ENCODE peak calls at places on chromosomes 11 and 22, in eight cellular contexts. One of them, this sample, is unnamed.
A peak's percentile ranks its signal among the peaks of the same experiment; 100 is the strongest.

GRCh38 chr11:75583710-75584658 is 21.9 kb downstream of the SERPINH1 start:
- DNase-seq in PC-9: no peak
- DNase-seq in HCT116: no peak
- DNase-seq in HAP-1: peak; percentile 51
- DNase-seq in GM23248: peak; percentile 74
- DNase-seq in lower lobe of right lung: peak; percentile 77
- DNase-seq in Karpas-422: no peak
- DNase-seq in upper lobe of right lung: peak; percentile 85
- DNase-seq in this sample: peak; percentile 86

GRCh38 chr22:43101306-43101705 is 9.2 kb upstream of the BIK start:
- DNase-seq in PC-9: no peak
- DNase-seq in HCT116: no peak
- DNase-seq in HAP-1: no peak
- DNase-seq in GM23248: no peak
- DNase-seq in lower lobe of right lung: no peak
- DNase-seq in Karpas-422: no peak
- DNase-seq in upper lobe of right lung: no peak
- DNase-seq in this sample: no peak

GRCh38 chr22:47862394-47862793 is 1099.9 kb downstream of the TBC1D22A start:
- DNase-seq in PC-9: no peak
- DNase-seq in HCT116: no peak
- DNase-seq in HAP-1: no peak
- DNase-seq in GM23248: no peak
- DNase-seq in lower lobe of right lung: no peak
- DNase-seq in Karpas-422: no peak
- DNase-seq in upper lobe of right lung: no peak
- DNase-seq in this sample: no peak

GRCh38 chr22:34833982-34834510 is 231.9 kb upstream of the ISX start:
- DNase-seq in PC-9: no peak
- DNase-seq in HCT116: no peak
- DNase-seq in HAP-1: no peak
- DNase-seq in GM23248: no peak
- DNase-seq in lower lobe of right lung: no peak
- DNase-seq in Karpas-422: no peak
- DNase-seq in upper lobe of right lung: no peak
- DNase-seq in this sample: no peak

GRCh38 chr11:96079691-96080090 is 155.8 kb upstream of the MTMR2 start:
- DNase-seq in PC-9: no peak
- DNase-seq in HCT116: no peak
- DNase-seq in HAP-1: no peak
- DNase-seq in GM23248: no peak
- DNase-seq in lower lobe of right lung: no peak
- DNase-seq in Karpas-422: no peak
- DNase-seq in upper lobe of right lung: no peak
- DNase-seq in this sample: no peak

GRCh38 chr11:129691154-129691553 is 124.5 kb upstream of the TMEM45B start:
- DNase-seq in PC-9: no peak
- DNase-seq in HCT116: no peak
- DNase-seq in HAP-1: no peak
- DNase-seq in GM23248: no peak
- DNase-seq in lower lobe of right lung: no peak
- DNase-seq in Karpas-422: no peak
- DNase-seq in upper lobe of right lung: peak; percentile 28
- DNase-seq in this sample: no peak

GRCh38 chr11:98561216-98561615 is 459.5 kb upstream of the CNTN5 start:
- DNase-seq in PC-9: no peak
- DNase-seq in HCT116: no peak
- DNase-seq in HAP-1: no peak
- DNase-seq in GM23248: no peak
- DNase-seq in lower lobe of right lung: no peak
- DNase-seq in Karpas-422: no peak
- DNase-seq in upper lobe of right lung: no peak
- DNase-seq in this sample: no peak

GRCh38 chr11:128790200-128790599 is 76.9 kb downstream of the KCNJ1 start:
- DNase-seq in PC-9: no peak
- DNase-seq in HCT116: no peak
- DNase-seq in HAP-1: peak; percentile 45
- DNase-seq in GM23248: peak; percentile 48
- DNase-seq in lower lobe of right lung: no peak
- DNase-seq in Karpas-422: no peak
- DNase-seq in upper lobe of right lung: no peak
- DNase-seq in this sample: no peak

GRCh38 chr11:104772806-104773241 is 125.4 kb downstream of the CASP12 start:
- DNase-seq in PC-9: peak; percentile 82
- DNase-seq in HCT116: peak; percentile 6
- DNase-seq in HAP-1: no peak
- DNase-seq in GM23248: peak; percentile 94
- DNase-seq in lower lobe of right lung: no peak
- DNase-seq in Karpas-422: no peak
- DNase-seq in upper lobe of right lung: no peak
- DNase-seq in this sample: no peak

GRCh38 chr11:113531575-113532451 is 56.6 kb upstream of the DRD2 start:
- DNase-seq in PC-9: no peak
- DNase-seq in HCT116: no peak
- DNase-seq in HAP-1: no peak
- DNase-seq in GM23248: peak; percentile 45
- DNase-seq in lower lobe of right lung: no peak
- DNase-seq in Karpas-422: no peak
- DNase-seq in upper lobe of right lung: no peak
- DNase-seq in this sample: no peak

GRCh38 chr22:23838686-23839468 is at the start of gene DERL3:
- DNase-seq in PC-9: peak; percentile 9
- DNase-seq in HCT116: no peak
- DNase-seq in HAP-1: peak; percentile 99
- DNase-seq in GM23248: peak; percentile 94
- DNase-seq in lower lobe of right lung: peak; percentile 100
- DNase-seq in Karpas-422: peak; percentile 100
- DNase-seq in upper lobe of right lung: peak; percentile 99
- DNase-seq in this sample: peak; percentile 100

GRCh38 chr22:50185384-50186087 is at the start of gene TRABD:
- DNase-seq in PC-9: peak; percentile 71
- DNase-seq in HCT116: peak; percentile 70
- DNase-seq in HAP-1: peak; percentile 84
- DNase-seq in GM23248: peak; percentile 96
- DNase-seq in lower lobe of right lung: peak; percentile 92
- DNase-seq in Karpas-422: peak; percentile 97
- DNase-seq in upper lobe of right lung: peak; percentile 95
- DNase-seq in this sample: peak; percentile 95

GRCh38 chr11:36048496-36049247 is 104.8 kb downstream of the LDLRAD3 start:
- DNase-seq in PC-9: no peak
- DNase-seq in HCT116: no peak
- DNase-seq in HAP-1: no peak
- DNase-seq in GM23248: no peak
- DNase-seq in lower lobe of right lung: no peak
- DNase-seq in Karpas-422: no peak
- DNase-seq in upper lobe of right lung: no peak
- DNase-seq in this sample: no peak

GRCh38 chr22:31253949-31254348 is 38.3 kb downstream of the PIK3IP1 start:
- DNase-seq in PC-9: peak; percentile 81
- DNase-seq in HCT116: no peak
- DNase-seq in HAP-1: no peak
- DNase-seq in GM23248: no peak
- DNase-seq in lower lobe of right lung: peak; percentile 81
- DNase-seq in Karpas-422: no peak
- DNase-seq in upper lobe of right lung: peak; percentile 74
- DNase-seq in this sample: no peak

GRCh38 chr11:126423743-126424142 is 68.3 kb downstream of the ST3GAL4 start:
- DNase-seq in PC-9: no peak
- DNase-seq in HCT116: no peak
- DNase-seq in HAP-1: no peak
- DNase-seq in GM23248: no peak
- DNase-seq in lower lobe of right lung: peak; percentile 28
- DNase-seq in Karpas-422: no peak
- DNase-seq in upper lobe of right lung: no peak
- DNase-seq in this sample: no peak
- H3K4me1 ChIP-seq in PC-9: peaks cover 5% of the 10 kb centered on the region
- H3K4me1 ChIP-seq in HCT116: no peaks in the 10 kb centered on the region
- H3K4me1 ChIP-seq in HAP-1: no peaks in the 10 kb centered on the region
- H3K4me1 ChIP-seq in GM23248: no peaks in the 10 kb centered on the region
- H3K4me1 ChIP-seq in lower lobe of right lung: peaks cover 33% of the 10 kb centered on the region
- H3K4me1 ChIP-seq in Karpas-422: peaks cover 28% of the 10 kb centered on the region
- H3K4me1 ChIP-seq in upper lobe of right lung: peaks cover 17% of the 10 kb centered on the region
- H3K4me1 ChIP-seq in this sample: no peaks in the 10 kb centered on the region

GRCh38 chr11:118631510-118631909 is 24.1 kb downstream of the PHLDB1 start:
- DNase-seq in PC-9: no peak
- DNase-seq in HCT116: no peak
- DNase-seq in HAP-1: no peak
- DNase-seq in GM23248: no peak
- DNase-seq in lower lobe of right lung: no peak
- DNase-seq in Karpas-422: no peak
- DNase-seq in upper lobe of right lung: no peak
- DNase-seq in this sample: no peak
- H3K36me3 ChIP-seq in PC-9: peaks cover 20% of the 10 kb centered on the region
- H3K36me3 ChIP-seq in HCT116: peaks cover 5% of the 10 kb centered on the region
- H3K36me3 ChIP-seq in HAP-1: peaks cover 5% of the 10 kb centered on the region
- H3K36me3 ChIP-seq in GM23248: peaks cover 46% of the 10 kb centered on the region
- H3K36me3 ChIP-seq in lower lobe of right lung: peaks cover 60% of the 10 kb centered on the region
- H3K36me3 ChIP-seq in Karpas-422: no peaks in the 10 kb centered on the region
- H3K36me3 ChIP-seq in upper lobe of right lung: peaks cover 61% of the 10 kb centered on the region
- H3K36me3 ChIP-seq in this sample: peaks cover 2% of the 10 kb centered on the region

DNA sequence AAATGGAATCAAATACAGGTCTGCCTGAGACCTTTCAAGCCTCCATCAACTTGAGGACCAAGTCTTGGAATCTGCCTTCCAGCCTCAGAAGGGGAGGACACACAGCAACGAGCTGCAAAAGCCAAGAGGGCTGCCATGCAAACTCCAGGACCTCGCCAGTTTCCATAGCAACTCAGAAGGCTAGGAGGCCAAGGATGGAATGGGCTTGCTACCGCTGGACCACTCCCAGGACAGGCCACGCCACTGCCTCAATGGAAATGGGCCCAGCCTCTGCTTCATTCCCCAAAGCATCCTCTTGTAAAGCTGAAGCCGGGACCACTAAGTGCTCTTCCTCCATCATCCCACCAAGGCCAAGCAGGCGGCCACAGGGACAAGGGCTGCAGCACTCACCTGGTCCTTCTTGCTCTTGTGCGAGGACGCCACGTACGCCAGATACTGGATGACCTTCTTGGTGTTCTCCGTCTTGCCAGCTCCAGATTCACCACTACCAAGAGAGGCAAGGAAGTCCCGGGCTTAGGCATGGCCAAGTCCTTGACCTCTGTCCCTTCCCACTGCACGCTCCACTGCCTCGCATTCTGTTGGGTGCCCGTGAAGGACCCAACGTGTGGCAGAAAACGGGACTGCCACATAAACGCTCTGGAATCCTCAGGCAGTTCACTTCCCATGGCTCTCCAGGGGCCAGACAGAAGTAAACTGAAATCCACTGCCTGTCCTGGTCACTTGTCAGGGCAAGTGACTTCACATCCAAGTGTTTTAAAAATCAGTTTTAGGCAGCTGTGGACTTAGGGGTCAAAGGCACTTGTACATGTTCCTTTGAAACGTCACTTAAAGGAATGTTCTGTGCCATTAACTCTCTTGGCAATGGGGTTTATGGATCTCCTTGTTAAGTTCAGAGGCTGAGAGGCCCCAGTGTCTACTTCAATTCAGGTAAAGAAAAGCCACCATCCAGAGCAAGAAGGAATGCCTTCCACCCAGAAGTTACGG is 61.3 kb downstream of the MYH9 start:
- DNase-seq in PC-9: no peak
- DNase-seq in HCT116: no peak
- DNase-seq in HAP-1: no peak
- DNase-seq in GM23248: no peak
- DNase-seq in lower lobe of right lung: no peak
- DNase-seq in Karpas-422: no peak
- DNase-seq in upper lobe of right lung: no peak
- DNase-seq in this sample: no peak
- H3K4me1 ChIP-seq in PC-9: peaks cover 34% of the 10 kb centered on the region
- H3K4me1 ChIP-seq in HCT116: peaks cover 41% of the 10 kb centered on the region
- H3K4me1 ChIP-seq in HAP-1: peaks cover 5% of the 10 kb centered on the region
- H3K4me1 ChIP-seq in GM23248: peaks cover 63% of the 10 kb centered on the region
- H3K4me1 ChIP-seq in lower lobe of right lung: peaks cover 97% of the 10 kb centered on the region
- H3K4me1 ChIP-seq in Karpas-422: peaks cover 31% of the 10 kb centered on the region
- H3K4me1 ChIP-seq in upper lobe of right lung: peaks cover 80% of the 10 kb centered on the region
- H3K4me1 ChIP-seq in this sample: peaks cover 3% of the 10 kb centered on the region

DNA sequence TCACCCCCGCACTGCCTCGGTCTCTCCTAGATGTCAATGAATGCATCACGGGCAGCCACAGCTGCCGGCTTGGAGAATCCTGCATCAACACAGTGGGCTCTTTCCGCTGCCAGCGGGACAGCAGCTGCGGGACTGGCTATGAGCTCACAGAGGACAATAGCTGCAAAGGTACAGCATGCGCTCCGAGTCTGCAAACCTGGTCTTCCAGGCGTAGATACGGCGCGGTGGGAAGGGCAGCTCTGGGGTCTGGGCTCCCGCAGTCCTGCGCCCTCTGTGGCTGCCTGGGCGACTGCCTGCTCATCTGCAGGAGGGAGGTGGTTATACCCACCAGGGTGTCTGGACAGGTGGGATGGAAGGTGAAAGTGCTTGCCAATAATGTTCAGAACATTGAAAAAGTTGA is 31.0 kb downstream of the FBLN1 start:
- DNase-seq in PC-9: no peak
- DNase-seq in HCT116: no peak
- DNase-seq in HAP-1: no peak
- DNase-seq in GM23248: no peak
- DNase-seq in lower lobe of right lung: no peak
- DNase-seq in Karpas-422: no peak
- DNase-seq in upper lobe of right lung: no peak
- DNase-seq in this sample: no peak
- H3K36me3 ChIP-seq in PC-9: peaks cover 21% of the 10 kb centered on the region
- H3K36me3 ChIP-seq in HCT116: no peaks in the 10 kb centered on the region
- H3K36me3 ChIP-seq in HAP-1: peaks cover 66% of the 10 kb centered on the region
- H3K36me3 ChIP-seq in GM23248: peaks cover 12% of the 10 kb centered on the region
- H3K36me3 ChIP-seq in lower lobe of right lung: peaks cover 9% of the 10 kb centered on the region
- H3K36me3 ChIP-seq in Karpas-422: no peaks in the 10 kb centered on the region
- H3K36me3 ChIP-seq in upper lobe of right lung: no peaks in the 10 kb centered on the region
- H3K36me3 ChIP-seq in this sample: no peaks in the 10 kb centered on the region

This sample was measured in aorta.